ENCODE peak calls at places on chromosomes 1 and 21, in five cellular contexts. One of them, this sample, is unnamed.

GRCh38 chr1:54069792-54070548 is 16.6 kb downstream of the TCEANC2 start:
- DNase-seq in spleen: no peak
- DNase-seq in esophagus squamous epithelium: no peak
- DNase-seq in K562: peak
- DNase-seq in stomach: no peak
- DNase-seq in this sample: no peak

GRCh38 chr1:52920791-52921291 is 699 bp downstream of the ECHDC2 start:
- DNase-seq in stomach: peak
- DNase-seq in K562: no peak
- DNase-seq in esophagus squamous epithelium: no peak
- DNase-seq in spleen: no peak
- DNase-seq in this sample: no peak

GRCh38 chr1:1204425-1204920 is 1.9 kb downstream of the TNFRSF18 start:
- DNase-seq in K562: no peak
- DNase-seq in stomach: no peak
- DNase-seq in spleen: no peak
- DNase-seq in esophagus squamous epithelium: no peak
- DNase-seq in this sample: no peak

GRCh38 chr1:204177133-204177532 is 11.0 kb upstream of the REN start:
- DNase-seq in spleen: no peak
- DNase-seq in stomach: no peak
- DNase-seq in esophagus squamous epithelium: no peak
- DNase-seq in K562: peak
- DNase-seq in this sample: no peak

GRCh38 chr1:35810096-35810860 is 2.5 kb downstream of the AGO4 start:
- DNase-seq in esophagus squamous epithelium: no peak
- DNase-seq in spleen: no peak
- DNase-seq in stomach: no peak
- DNase-seq in K562: no peak
- DNase-seq in this sample: no peak

GRCh38 chr1:10791117-10791951 is 5.1 kb downstream of the CASZ1 start:
- DNase-seq in esophagus squamous epithelium: no peak
- DNase-seq in spleen: no peak
- DNase-seq in stomach: no peak
- DNase-seq in K562: no peak
- DNase-seq in this sample: no peak

GRCh38 chr21:34023691-34024381 is 49.5 kb upstream of the MRPS6 start:
- DNase-seq in K562: no peak
- DNase-seq in esophagus squamous epithelium: no peak
- DNase-seq in stomach: no peak
- DNase-seq in spleen: no peak
- DNase-seq in this sample: no peak

GRCh38 chr1:171158089-171158488 is 27.0 kb upstream of the FMO2 start:
- DNase-seq in stomach: no peak
- DNase-seq in esophagus squamous epithelium: no peak
- DNase-seq in K562: no peak
- DNase-seq in spleen: no peak
- DNase-seq in this sample: no peak

GRCh38 chr1:164635784-164636729 is 77.1 kb downstream of the PBX1 start:
- DNase-seq in esophagus squamous epithelium: no peak
- DNase-seq in K562: no peak
- DNase-seq in stomach: peak
- DNase-seq in spleen: no peak
- DNase-seq in this sample: no peak

GRCh38 chr1:235821361-235821981 is 45.2 kb downstream of the LYST start:
- DNase-seq in stomach: no peak
- DNase-seq in spleen: no peak
- DNase-seq in esophagus squamous epithelium: no peak
- DNase-seq in K562: no peak
- DNase-seq in this sample: no peak

GRCh38 chr21:18191139-18191538 is 53.5 kb upstream of the CHODL start:
- DNase-seq in stomach: no peak
- DNase-seq in spleen: no peak
- DNase-seq in esophagus squamous epithelium: no peak
- DNase-seq in K562: no peak
- DNase-seq in this sample: no peak

GRCh38 chr1:173507205-173507846 is 30.2 kb downstream of the PRDX6 start:
- DNase-seq in esophagus squamous epithelium: no peak
- DNase-seq in stomach: no peak
- DNase-seq in spleen: no peak
- DNase-seq in K562: no peak
- DNase-seq in this sample: no peak

GRCh38 chr21:24375201-24375600 is 1232.1 kb downstream of the MRPL39 start:
- DNase-seq in K562: no peak
- DNase-seq in stomach: no peak
- DNase-seq in spleen: no peak
- DNase-seq in esophagus squamous epithelium: no peak
- DNase-seq in this sample: no peak

GRCh38 chr1:182215797-182216196 is 154.3 kb upstream of the ZNF648 start:
- DNase-seq in spleen: no peak
- DNase-seq in K562: no peak
- DNase-seq in esophagus squamous epithelium: no peak
- DNase-seq in stomach: no peak
- DNase-seq in this sample: no peak

GRCh38 chr1:8740034-8740449 is 77.4 kb downstream of the RERE start:
- DNase-seq in esophagus squamous epithelium: no peak
- DNase-seq in spleen: no peak
- DNase-seq in stomach: no peak
- DNase-seq in K562: no peak
- DNase-seq in this sample: no peak

GRCh38 chr1:207801819-207802218 is 50.0 kb downstream of the CD46 start:
- DNase-seq in K562: no peak
- DNase-seq in esophagus squamous epithelium: no peak
- DNase-seq in spleen: no peak
- DNase-seq in stomach: no peak
- DNase-seq in this sample: no peak

GRCh38 chr1:92957020-92957734 is 4.1 kb downstream of the DIPK1A start:
- DNase-seq in esophagus squamous epithelium: no peak
- DNase-seq in stomach: no peak
- DNase-seq in K562: peak
- DNase-seq in spleen: no peak
- DNase-seq in this sample: no peak

GRCh38 chr1:7888248-7889010 is 35.6 kb upstream of the UTS2 start:
- DNase-seq in esophagus squamous epithelium: no peak
- DNase-seq in spleen: no peak
- DNase-seq in K562: no peak
- DNase-seq in stomach: no peak
- DNase-seq in this sample: no peak

GRCh38 chr1:184555665-184556641 is 169.1 kb downstream of the C1orf21 start:
- DNase-seq in esophagus squamous epithelium: no peak
- DNase-seq in K562: no peak
- DNase-seq in stomach: no peak
- DNase-seq in spleen: no peak
- DNase-seq in this sample: no peak

DNA sequence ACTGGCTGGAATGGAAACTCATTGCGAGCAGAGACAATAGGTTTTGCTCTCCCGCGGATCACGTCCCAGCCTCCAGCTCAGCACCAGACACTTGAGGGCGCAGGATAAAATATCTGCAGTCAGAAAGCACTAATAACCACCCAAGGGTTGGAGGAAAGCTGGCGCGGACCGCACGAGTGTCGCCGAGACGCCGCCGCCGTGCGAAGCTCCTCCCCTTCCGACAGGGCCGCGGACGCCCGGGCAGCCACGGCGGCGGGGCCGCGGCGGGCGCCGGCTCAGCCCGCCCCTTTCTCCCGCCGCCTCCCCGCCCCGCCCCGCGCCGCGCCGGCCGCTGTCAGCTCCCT is at the start of gene CMPK1:
- DNase-seq in K562: peak
- DNase-seq in spleen: peak
- DNase-seq in esophagus squamous epithelium: no peak
- DNase-seq in stomach: peak
- DNase-seq in this sample: peak
- TF ChIP-seq POLR2A in K562: peak
- TF ChIP-seq POLR2A in spleen: no peak
- TF ChIP-seq POLR2A in esophagus squamous epithelium: peak
- TF ChIP-seq POLR2A in stomach: no peak
- TF ChIP-seq POLR2A in this sample: no peak

GRCh38 chr1:245070836-245071615 is 83.8 kb upstream of the KIF26B start:
- DNase-seq in stomach: no peak
- DNase-seq in spleen: no peak
- DNase-seq in K562: no peak
- DNase-seq in esophagus squamous epithelium: no peak
- DNase-seq in this sample: no peak

GRCh38 chr1:245079021-245079609 is 75.7 kb upstream of the KIF26B start:
- DNase-seq in K562: no peak
- DNase-seq in esophagus squamous epithelium: no peak
- DNase-seq in spleen: no peak
- DNase-seq in stomach: no peak
- DNase-seq in this sample: no peak

GRCh38 chr1:245074232-245074747 is 80.5 kb upstream of the KIF26B start:
- DNase-seq in stomach: no peak
- DNase-seq in spleen: no peak
- DNase-seq in K562: no peak
- DNase-seq in esophagus squamous epithelium: no peak
- DNase-seq in this sample: no peak

DNA sequence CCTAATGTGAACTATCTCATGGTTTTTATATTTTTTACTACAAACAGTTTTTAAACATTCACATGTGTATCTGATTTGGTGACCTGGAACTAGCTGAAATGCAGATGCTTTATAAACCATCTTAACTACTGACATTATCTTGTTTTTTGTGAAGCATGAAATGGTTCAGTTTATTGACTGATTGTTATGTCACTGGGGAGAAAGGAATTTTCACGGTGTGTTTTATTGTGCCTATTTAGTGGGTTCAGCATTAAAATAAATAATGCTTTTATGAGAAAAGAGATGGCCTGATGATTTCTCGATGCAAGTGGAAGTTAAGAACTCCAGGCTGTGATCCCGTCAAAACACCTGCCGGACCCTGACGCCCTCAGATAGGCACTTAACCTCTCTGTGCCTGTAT is 79.9 kb upstream of the KIF26B start:
- DNase-seq in spleen: no peak
- DNase-seq in esophagus squamous epithelium: no peak
- DNase-seq in K562: no peak
- DNase-seq in stomach: no peak
- DNase-seq in this sample: no peak
- H3K4me3 ChIP-seq in spleen: no peak
- H3K4me3 ChIP-seq in esophagus squamous epithelium: no peak
- H3K4me3 ChIP-seq in K562: no peak
- H3K4me3 ChIP-seq in stomach: no peak
- H3K4me3 ChIP-seq in this sample: no peak

DNA sequence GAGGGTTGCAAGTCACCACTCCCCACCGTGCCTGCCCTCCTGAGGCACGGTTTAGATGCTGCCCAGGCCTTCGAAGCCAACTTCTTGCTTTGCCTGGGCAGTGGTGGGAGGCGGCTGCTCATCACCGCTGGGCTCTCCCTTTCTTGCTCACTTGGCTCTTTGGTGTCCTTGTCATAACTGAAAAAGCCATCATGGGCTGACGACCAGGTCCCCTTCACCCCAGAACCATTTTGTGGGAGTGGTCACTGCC is 18.2 kb upstream of the KANK4 start:
- DNase-seq in spleen: peak
- DNase-seq in esophagus squamous epithelium: no peak
- DNase-seq in stomach: no peak
- DNase-seq in K562: no peak
- DNase-seq in this sample: no peak
- TF ChIP-seq CTCF in spleen: no peak
- TF ChIP-seq CTCF in esophagus squamous epithelium: no peak
- TF ChIP-seq CTCF in stomach: no peak
- TF ChIP-seq CTCF in K562: no peak
- TF ChIP-seq CTCF in this sample: no peak

DNA sequence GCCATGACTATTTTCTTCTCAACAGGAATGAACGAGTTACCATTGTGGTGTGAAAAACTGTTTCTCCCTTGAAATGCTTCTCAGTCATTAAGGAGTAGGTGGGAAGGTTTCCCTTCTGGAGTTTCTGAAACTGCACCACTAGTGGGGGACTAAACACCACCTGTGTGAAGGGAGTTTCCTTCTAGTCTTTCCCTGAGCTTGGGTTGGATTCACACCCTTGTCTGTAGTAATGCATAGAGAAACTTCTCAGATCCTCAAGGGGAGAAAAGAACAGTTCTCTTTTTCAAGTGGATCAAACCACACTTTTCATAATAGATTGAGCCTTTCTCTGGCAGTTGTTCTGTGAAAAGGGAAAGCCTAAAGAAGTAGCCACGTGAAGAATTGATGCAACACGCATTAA is 32.1 kb upstream of the LRRC8C start:
- DNase-seq in esophagus squamous epithelium: no peak
- DNase-seq in K562: no peak
- DNase-seq in spleen: no peak
- DNase-seq in stomach: no peak
- DNase-seq in this sample: no peak
- TF ChIP-seq POLR2A in esophagus squamous epithelium: no peak
- TF ChIP-seq POLR2A in K562: no peak
- TF ChIP-seq POLR2A in spleen: no peak
- TF ChIP-seq POLR2A in stomach: no peak
- TF ChIP-seq POLR2A in this sample: no peak

GRCh38 chr1:223500560-223501425 is 107.6 kb downstream of the CCDC185 start:
- DNase-seq in K562: no peak
- DNase-seq in stomach: no peak
- DNase-seq in spleen: no peak
- DNase-seq in esophagus squamous epithelium: no peak
- DNase-seq in this sample: peak

GRCh38 chr1:223508819-223509218 is 115.6 kb downstream of the CCDC185 start:
- DNase-seq in stomach: no peak
- DNase-seq in esophagus squamous epithelium: no peak
- DNase-seq in spleen: no peak
- DNase-seq in K562: no peak
- DNase-seq in this sample: no peak

GRCh38 chr1:223504741-223505140 is 111.5 kb downstream of the CCDC185 start:
- DNase-seq in stomach: peak
- DNase-seq in K562: no peak
- DNase-seq in esophagus squamous epithelium: no peak
- DNase-seq in spleen: no peak
- DNase-seq in this sample: no peak

GRCh38 chr1:223503348-223503747 is 110.1 kb downstream of the CCDC185 start:
- DNase-seq in esophagus squamous epithelium: no peak
- DNase-seq in stomach: no peak
- DNase-seq in K562: no peak
- DNase-seq in spleen: no peak
- DNase-seq in this sample: no peak
- H3K4me3 ChIP-seq in esophagus squamous epithelium: no peak
- H3K4me3 ChIP-seq in stomach: no peak
- H3K4me3 ChIP-seq in K562: no peak
- H3K4me3 ChIP-seq in spleen: no peak
- H3K4me3 ChIP-seq in this sample: no peak

This sample was measured in lower leg skin.